ENCODE peak calls at places on chromosomes 1 and 21, in eight cellular contexts. One of them, this sample, is unnamed.

GRCh38 chr1:10716840-10717239 is 79.6 kb downstream of the CASZ1 start:
- DNase-seq in GDM1: no peak
- DNase-seq in stimulated activated CD8-positive, alpha-beta memory T cell treated with anti-CD3 and anti-CD28 coated beads, Interleukin-12 subunit alpha, Interleukin-12 subunit beta, amount 100 ng/mL, for 1 hour: no peak
- DNase-seq in Caki2: no peak
- DNase-seq in stromal cell of bone marrow: no peak
- DNase-seq in NCI-H2081: no peak
- DNase-seq in activated CD4-positive, alpha-beta T cell treated with anti-CD3 and anti-CD28 coated beads, Interleukin-2, amount 50 U/mL, for 1 hour: no peak
- DNase-seq in prostate gland: no peak
- DNase-seq in this sample: no peak

GRCh38 chr1:193951989-193952388 is 765.6 kb upstream of the B3GALT2 start:
- DNase-seq in NCI-H2081: no peak
- DNase-seq in GDM1: peak; percentile 1
- DNase-seq in stromal cell of bone marrow: no peak
- DNase-seq in prostate gland: no peak
- DNase-seq in activated CD4-positive, alpha-beta T cell treated with anti-CD3 and anti-CD28 coated beads, Interleukin-2, amount 50 U/mL, for 1 hour: no peak
- DNase-seq in Caki2: no peak
- DNase-seq in stimulated activated CD8-positive, alpha-beta memory T cell treated with anti-CD3 and anti-CD28 coated beads, Interleukin-12 subunit alpha, Interleukin-12 subunit beta, amount 100 ng/mL, for 1 hour: no peak
- DNase-seq in this sample: no peak

GRCh38 chr1:40938393-40938792 is 41.1 kb upstream of the CTPS1 start:
- DNase-seq in stimulated activated CD8-positive, alpha-beta memory T cell treated with anti-CD3 and anti-CD28 coated beads, Interleukin-12 subunit alpha, Interleukin-12 subunit beta, amount 100 ng/mL, for 1 hour: no peak
- DNase-seq in activated CD4-positive, alpha-beta T cell treated with anti-CD3 and anti-CD28 coated beads, Interleukin-2, amount 50 U/mL, for 1 hour: no peak
- DNase-seq in NCI-H2081: no peak
- DNase-seq in GDM1: no peak
- DNase-seq in Caki2: no peak
- DNase-seq in stromal cell of bone marrow: no peak
- DNase-seq in prostate gland: no peak
- DNase-seq in this sample: no peak

GRCh38 chr1:40404670-40405462 is 31.3 kb downstream of the SMAP2 start:
- DNase-seq in activated CD4-positive, alpha-beta T cell treated with anti-CD3 and anti-CD28 coated beads, Interleukin-2, amount 50 U/mL, for 1 hour: peak; percentile 30
- DNase-seq in Caki2: peak; percentile 26
- DNase-seq in prostate gland: peak; percentile 38
- DNase-seq in stromal cell of bone marrow: peak; percentile 38
- DNase-seq in GDM1: peak; percentile 34
- DNase-seq in NCI-H2081: peak; percentile 64
- DNase-seq in stimulated activated CD8-positive, alpha-beta memory T cell treated with anti-CD3 and anti-CD28 coated beads, Interleukin-12 subunit alpha, Interleukin-12 subunit beta, amount 100 ng/mL, for 1 hour: peak; percentile 36
- DNase-seq in this sample: peak; percentile 31

GRCh38 chr1:164101802-164102201 is 457.2 kb upstream of the PBX1 start:
- DNase-seq in GDM1: no peak
- DNase-seq in stimulated activated CD8-positive, alpha-beta memory T cell treated with anti-CD3 and anti-CD28 coated beads, Interleukin-12 subunit alpha, Interleukin-12 subunit beta, amount 100 ng/mL, for 1 hour: no peak
- DNase-seq in stromal cell of bone marrow: no peak
- DNase-seq in prostate gland: no peak
- DNase-seq in activated CD4-positive, alpha-beta T cell treated with anti-CD3 and anti-CD28 coated beads, Interleukin-2, amount 50 U/mL, for 1 hour: no peak
- DNase-seq in Caki2: no peak
- DNase-seq in NCI-H2081: no peak
- DNase-seq in this sample: no peak

GRCh38 chr1:12636098-12636950 is 7.6 kb upstream of the AADACL4 start:
- DNase-seq in GDM1: no peak
- DNase-seq in activated CD4-positive, alpha-beta T cell treated with anti-CD3 and anti-CD28 coated beads, Interleukin-2, amount 50 U/mL, for 1 hour: no peak
- DNase-seq in NCI-H2081: no peak
- DNase-seq in Caki2: peak; percentile 55
- DNase-seq in stromal cell of bone marrow: peak; percentile 53
- DNase-seq in stimulated activated CD8-positive, alpha-beta memory T cell treated with anti-CD3 and anti-CD28 coated beads, Interleukin-12 subunit alpha, Interleukin-12 subunit beta, amount 100 ng/mL, for 1 hour: no peak
- DNase-seq in prostate gland: no peak
- DNase-seq in this sample: no peak

GRCh38 chr1:62337785-62338631 is 18.8 kb upstream of the KANK4 start:
- DNase-seq in prostate gland: no peak
- DNase-seq in Caki2: no peak
- DNase-seq in GDM1: no peak
- DNase-seq in stromal cell of bone marrow: no peak
- DNase-seq in activated CD4-positive, alpha-beta T cell treated with anti-CD3 and anti-CD28 coated beads, Interleukin-2, amount 50 U/mL, for 1 hour: no peak
- DNase-seq in stimulated activated CD8-positive, alpha-beta memory T cell treated with anti-CD3 and anti-CD28 coated beads, Interleukin-12 subunit alpha, Interleukin-12 subunit beta, amount 100 ng/mL, for 1 hour: no peak
- DNase-seq in NCI-H2081: no peak
- DNase-seq in this sample: no peak

GRCh38 chr1:44243782-44244495 is 30.7 kb downstream of the DMAP1 start:
- DNase-seq in activated CD4-positive, alpha-beta T cell treated with anti-CD3 and anti-CD28 coated beads, Interleukin-2, amount 50 U/mL, for 1 hour: no peak
- DNase-seq in Caki2: no peak
- DNase-seq in NCI-H2081: no peak
- DNase-seq in stimulated activated CD8-positive, alpha-beta memory T cell treated with anti-CD3 and anti-CD28 coated beads, Interleukin-12 subunit alpha, Interleukin-12 subunit beta, amount 100 ng/mL, for 1 hour: no peak
- DNase-seq in prostate gland: no peak
- DNase-seq in GDM1: no peak
- DNase-seq in stromal cell of bone marrow: no peak
- DNase-seq in this sample: no peak

GRCh38 chr21:33852495-33852894 is 63.1 kb downstream of the ATP5PO start:
- DNase-seq in stimulated activated CD8-positive, alpha-beta memory T cell treated with anti-CD3 and anti-CD28 coated beads, Interleukin-12 subunit alpha, Interleukin-12 subunit beta, amount 100 ng/mL, for 1 hour: no peak
- DNase-seq in stromal cell of bone marrow: no peak
- DNase-seq in NCI-H2081: no peak
- DNase-seq in GDM1: no peak
- DNase-seq in Caki2: no peak
- DNase-seq in prostate gland: no peak
- DNase-seq in activated CD4-positive, alpha-beta T cell treated with anti-CD3 and anti-CD28 coated beads, Interleukin-2, amount 50 U/mL, for 1 hour: no peak
- DNase-seq in this sample: no peak

GRCh38 chr1:116763787-116764465 is 9.7 kb downstream of the CD2 start:
- DNase-seq in Caki2: no peak
- DNase-seq in NCI-H2081: peak; percentile 1
- DNase-seq in stimulated activated CD8-positive, alpha-beta memory T cell treated with anti-CD3 and anti-CD28 coated beads, Interleukin-12 subunit alpha, Interleukin-12 subunit beta, amount 100 ng/mL, for 1 hour: no peak
- DNase-seq in stromal cell of bone marrow: no peak
- DNase-seq in GDM1: peak; percentile 12
- DNase-seq in activated CD4-positive, alpha-beta T cell treated with anti-CD3 and anti-CD28 coated beads, Interleukin-2, amount 50 U/mL, for 1 hour: peak; percentile 54
- DNase-seq in prostate gland: no peak
- DNase-seq in this sample: no peak

GRCh38 chr1:174023438-174023837 is 1.3 kb upstream of the RC3H1 start:
- DNase-seq in prostate gland: peak; percentile 78
- DNase-seq in stimulated activated CD8-positive, alpha-beta memory T cell treated with anti-CD3 and anti-CD28 coated beads, Interleukin-12 subunit alpha, Interleukin-12 subunit beta, amount 100 ng/mL, for 1 hour: no peak
- DNase-seq in stromal cell of bone marrow: no peak
- DNase-seq in Caki2: peak; percentile 82
- DNase-seq in activated CD4-positive, alpha-beta T cell treated with anti-CD3 and anti-CD28 coated beads, Interleukin-2, amount 50 U/mL, for 1 hour: no peak
- DNase-seq in NCI-H2081: no peak
- DNase-seq in GDM1: no peak
- DNase-seq in this sample: no peak

GRCh38 chr1:1616045-1616821 is 933 bp downstream of the MIB2 start:
- DNase-seq in stromal cell of bone marrow: no peak
- DNase-seq in stimulated activated CD8-positive, alpha-beta memory T cell treated with anti-CD3 and anti-CD28 coated beads, Interleukin-12 subunit alpha, Interleukin-12 subunit beta, amount 100 ng/mL, for 1 hour: no peak
- DNase-seq in GDM1: no peak
- DNase-seq in NCI-H2081: no peak
- DNase-seq in activated CD4-positive, alpha-beta T cell treated with anti-CD3 and anti-CD28 coated beads, Interleukin-2, amount 50 U/mL, for 1 hour: peak; percentile 40
- DNase-seq in prostate gland: peak; percentile 33
- DNase-seq in Caki2: peak; percentile 19
- DNase-seq in this sample: no peak

GRCh38 chr1:183543619-183544204 is 46.5 kb downstream of the NCF2 start:
- DNase-seq in prostate gland: peak; percentile 24
- DNase-seq in stimulated activated CD8-positive, alpha-beta memory T cell treated with anti-CD3 and anti-CD28 coated beads, Interleukin-12 subunit alpha, Interleukin-12 subunit beta, amount 100 ng/mL, for 1 hour: no peak
- DNase-seq in NCI-H2081: peak; percentile 44
- DNase-seq in activated CD4-positive, alpha-beta T cell treated with anti-CD3 and anti-CD28 coated beads, Interleukin-2, amount 50 U/mL, for 1 hour: no peak
- DNase-seq in stromal cell of bone marrow: peak; percentile 61
- DNase-seq in Caki2: peak; percentile 59
- DNase-seq in GDM1: peak; percentile 28
- DNase-seq in this sample: peak; percentile 7

GRCh38 chr1:67831850-67832513 is 1.3 kb downstream of the GNG12 start:
- DNase-seq in GDM1: no peak
- DNase-seq in stromal cell of bone marrow: peak; percentile 54
- DNase-seq in activated CD4-positive, alpha-beta T cell treated with anti-CD3 and anti-CD28 coated beads, Interleukin-2, amount 50 U/mL, for 1 hour: no peak
- DNase-seq in stimulated activated CD8-positive, alpha-beta memory T cell treated with anti-CD3 and anti-CD28 coated beads, Interleukin-12 subunit alpha, Interleukin-12 subunit beta, amount 100 ng/mL, for 1 hour: no peak
- DNase-seq in Caki2: peak; percentile 76
- DNase-seq in prostate gland: peak; percentile 64
- DNase-seq in NCI-H2081: peak; percentile 45
- DNase-seq in this sample: peak; percentile 53

GRCh38 chr21:45011911-45012660 is 62.3 kb upstream of the ADARB1 start:
- DNase-seq in stromal cell of bone marrow: peak; percentile 57
- DNase-seq in activated CD4-positive, alpha-beta T cell treated with anti-CD3 and anti-CD28 coated beads, Interleukin-2, amount 50 U/mL, for 1 hour: no peak
- DNase-seq in stimulated activated CD8-positive, alpha-beta memory T cell treated with anti-CD3 and anti-CD28 coated beads, Interleukin-12 subunit alpha, Interleukin-12 subunit beta, amount 100 ng/mL, for 1 hour: no peak
- DNase-seq in Caki2: peak; percentile 92
- DNase-seq in prostate gland: no peak
- DNase-seq in GDM1: no peak
- DNase-seq in NCI-H2081: no peak
- DNase-seq in this sample: no peak

GRCh38 chr1:180229483-180230415 is at the start of gene LHX4:
- DNase-seq in NCI-H2081: no peak
- DNase-seq in prostate gland: no peak
- DNase-seq in GDM1: no peak
- DNase-seq in Caki2: peak; percentile 63
- DNase-seq in stromal cell of bone marrow: no peak
- DNase-seq in activated CD4-positive, alpha-beta T cell treated with anti-CD3 and anti-CD28 coated beads, Interleukin-2, amount 50 U/mL, for 1 hour: no peak
- DNase-seq in stimulated activated CD8-positive, alpha-beta memory T cell treated with anti-CD3 and anti-CD28 coated beads, Interleukin-12 subunit alpha, Interleukin-12 subunit beta, amount 100 ng/mL, for 1 hour: no peak
- DNase-seq in this sample: peak; percentile 52

This sample was measured in NCI-H1105.